ENCODE peak calls at places on chromosomes 1 and 21, in four cellular contexts. D is breast epithelium, R is tibial artery, Z is vagina. C is an unnamed sample.

GRCh38 chr1:87763498-87763897 is 434.8 kb downstream of the LMO4 start:
- DNase-seq in D (no peak), R (no peak), Z (no peak), C (no peak)

GRCh38 chr1:215797859-215798258 is 230.8 kb downstream of the KCTD3 start:
- DNase-seq in D (no peak), R (no peak), Z (no peak), C (no peak)

GRCh38 chr1:7922301-7922700 is 18.3 kb downstream of the TNFRSF9 start:
- DNase-seq in Z (no peak), D (no peak), R (no peak), C (peak; percentile 28)

GRCh38 chr1:151356668-151357067 is 9.6 kb upstream of the RFX5 start:
- DNase-seq in R (no peak), Z (no peak), D (no peak), C (no peak)

GRCh38 chr1:156704930-156705320 is 458 bp downstream of the CRABP2 start:
- DNase-seq in R (peak; percentile 67), Z (no peak), D (peak; percentile 78), C (peak; percentile 91)

GRCh38 chr1:60678802-60679201 is 403.6 kb upstream of the NFIA start:
- DNase-seq in D (no peak), R (no peak), Z (no peak), C (no peak)

GRCh38 chr1:5968161-5968736 is 24.0 kb downstream of the NPHP4 start:
- DNase-seq in R (no peak), D (no peak), Z (no peak), C (no peak)

GRCh38 chr1:67281246-67281645 is 26.4 kb upstream of the IL12RB2 start:
- DNase-seq in Z (no peak), R (no peak), D (no peak), C (no peak)

GRCh38 chr1:215891673-215892072 is 324.6 kb downstream of the KCTD3 start:
- DNase-seq in D (no peak), Z (no peak), R (no peak), C (no peak)

GRCh38 chr1:179310721-179311120 is 17.1 kb downstream of the SOAT1 start:
- DNase-seq in D (no peak), R (no peak), Z (no peak), C (peak; percentile 84)

GRCh38 chr1:220375715-220376114 is 103.5 kb upstream of the RAB3GAP2 start:
- DNase-seq in R (no peak), D (no peak), Z (no peak), C (no peak)

GRCh38 chr1:153697873-153698647 is 19.6 kb downstream of the NPR1 start:
- DNase-seq in Z (no peak), R (peak; percentile 80), D (no peak), C (no peak)

GRCh38 chr21:25313891-25314646 is 293.2 kb downstream of the MRPL39 start:
- DNase-seq in R (no peak), Z (no peak), D (no peak), C (peak; percentile 52)

GRCh38 chr1:234726359-234726836 is 116.4 kb upstream of the IRF2BP2 start:
- DNase-seq in D (no peak), Z (no peak), R (no peak), C (no peak)

GRCh38 chr1:175244206-175244605 is 51.6 kb upstream of the KIAA0040 start:
- DNase-seq in D (no peak), R (no peak), Z (no peak), C (no peak)

GRCh38 chr1:204520834-204521709 is 4.9 kb downstream of the MDM4 start:
- DNase-seq in R (no peak), Z (no peak), D (no peak), C (peak; percentile 35)

GRCh38 chr1:9416506-9416905 is 122.8 kb upstream of the SLC25A33 start:
- DNase-seq in D (no peak), Z (no peak), R (no peak), C (no peak)

GRCh38 chr1:236795035-236795756 is at the start of gene MTR:
- DNase-seq in Z (peak; percentile 99), R (peak; percentile 99), D (peak; percentile 99), C (peak; percentile 97)

GRCh38 chr21:35438643-35439404 is 389.7 kb upstream of the RUNX1 start:
- DNase-seq in Z (no peak), R (no peak), D (no peak), C (peak; percentile 5)

GRCh38 chr1:226722901-226723639 is 16.0 kb downstream of the ITPKB start:
- DNase-seq in R (no peak), D (no peak), Z (no peak), C (no peak)

GRCh38 chr1:209783338-209783737 is 1.0 kb downstream of the C1orf74 start:
- DNase-seq in D (no peak), R (no peak), Z (no peak), C (no peak)

GRCh38 chr21:35159881-35160280 is 110.8 kb upstream of the RUNX1 start:
- DNase-seq in R (no peak), D (no peak), Z (no peak), C (peak; percentile 42)

GRCh38 chr1:24107462-24108225 is 4.3 kb downstream of the MYOM3 start:
- DNase-seq in R (no peak), D (no peak), Z (no peak), C (no peak)

GRCh38 chr21:45386728-45387371 is 18.1 kb upstream of the COL18A1 start:
- DNase-seq in R (peak; percentile 73), Z (no peak), D (no peak), C (peak; percentile 96)

GRCh38 chr1:24906760-24907490 is 23.2 kb downstream of the RUNX3 start:
- DNase-seq in D (peak; percentile 25), Z (no peak), R (no peak), C (no peak)

GRCh38 chr1:17627239-17628052 is 87.9 kb downstream of the ARHGEF10L start:
- DNase-seq in D (no peak), Z (no peak), R (no peak), C (no peak)

GRCh38 chr1:3892748-3893147 is 7.3 kb downstream of the C1orf174 start:
- DNase-seq in R (no peak), Z (no peak), D (no peak), C (no peak)

GRCh38 chr1:233075045-233075444 is 124.6 kb downstream of the NTPCR start:
- DNase-seq in D (no peak), R (no peak), Z (no peak), C (peak; percentile 72)

GRCh38 chr1:57897581-57897980 is 473.7 kb upstream of the DAB1 start:
- DNase-seq in R (no peak), Z (no peak), D (no peak), C (no peak)

GRCh38 chr1:184866991-184867788 is 107.1 kb downstream of the NIBAN1 start:
- DNase-seq in Z (no peak), D (no peak), R (no peak), C (peak; percentile 86)

GRCh38 chr1:41305576-41306365 is 55.5 kb upstream of the FOXO6 start:
- DNase-seq in D (no peak), Z (no peak), R (no peak), C (no peak)

GRCh38 chr1:211133393-211133840 is 531 bp downstream of the KCNH1 start:
- DNase-seq in R (no peak), D (no peak), Z (no peak), C (peak; percentile 31)

GRCh38 chr1:156889802-156890585 is 3.5 kb upstream of the PEAR1 start:
- DNase-seq in R (peak; percentile 87), Z (no peak), D (peak; percentile 76), C (peak; percentile 56)

GRCh38 chr1:85473390-85473789 is 8.4 kb upstream of the DDAH1 start:
- DNase-seq in Z (no peak), R (no peak), D (no peak), C (peak; percentile 65)

GRCh38 chr1:55848906-55849305 is 633.7 kb upstream of the USP24 start:
- DNase-seq in Z (no peak), D (no peak), R (no peak), C (peak; percentile 64)
- TF ChIP-seq CTCF in Z (no peak), D (no peak), R (peak; percentile 23), C (peak; percentile 43)

GRCh38 chr1:94543003-94543402 is 1.4 kb upstream of the F3 start:
- DNase-seq in D (no peak), Z (no peak), R (no peak), C (no peak)
- H3K4me3 ChIP-seq in D (peak overlapping the region; percentile 81), Z (peak overlapping the region; percentile 70), R (peak overlapping the region; percentile 76), C (peak overlapping the region; percentile 72)

DNA sequence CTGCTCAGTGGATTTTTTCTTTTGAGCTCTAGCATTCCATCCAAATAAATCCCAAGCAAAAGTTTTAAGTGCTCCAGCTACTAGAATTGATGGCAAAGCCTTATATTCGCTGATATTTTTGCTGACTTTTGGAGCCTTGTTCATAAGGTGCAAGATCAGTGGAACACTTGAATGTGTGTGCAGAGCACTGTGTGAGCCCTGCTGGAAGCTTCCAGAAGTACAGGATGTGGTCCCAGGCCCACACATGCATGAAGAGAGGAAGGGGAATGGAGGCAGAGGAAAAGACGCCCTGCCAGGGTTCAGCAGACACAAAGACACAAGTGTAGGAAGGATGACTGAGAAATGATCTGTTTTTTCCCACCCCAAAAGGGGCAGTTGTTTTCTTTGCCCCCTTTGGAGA is 169.4 kb downstream of the KCNJ6 start:
- DNase-seq in D (no peak), R (no peak), Z (no peak), C (no peak)
- TF ChIP-seq CTCF in D (no peak), R (no peak), Z (no peak), C (no peak)

GRCh38 chr1:21312407-21312992 is 22.2 kb upstream of the ECE1 start:
- DNase-seq in Z (no peak), R (no peak), D (no peak), C (no peak)

GRCh38 chr1:21317035-21317689 is 26.9 kb upstream of the ECE1 start:
- DNase-seq in Z (no peak), D (no peak), R (peak; percentile 95), C (peak; percentile 88)

GRCh38 chr1:21313146-21313885 is 23.1 kb upstream of the ECE1 start:
- DNase-seq in D (no peak), R (no peak), Z (no peak), C (peak; percentile 96)

GRCh38 chr1:21314797-21315396 is 24.6 kb upstream of the ECE1 start:
- DNase-seq in Z (no peak), D (no peak), R (no peak), C (no peak)

DNA sequence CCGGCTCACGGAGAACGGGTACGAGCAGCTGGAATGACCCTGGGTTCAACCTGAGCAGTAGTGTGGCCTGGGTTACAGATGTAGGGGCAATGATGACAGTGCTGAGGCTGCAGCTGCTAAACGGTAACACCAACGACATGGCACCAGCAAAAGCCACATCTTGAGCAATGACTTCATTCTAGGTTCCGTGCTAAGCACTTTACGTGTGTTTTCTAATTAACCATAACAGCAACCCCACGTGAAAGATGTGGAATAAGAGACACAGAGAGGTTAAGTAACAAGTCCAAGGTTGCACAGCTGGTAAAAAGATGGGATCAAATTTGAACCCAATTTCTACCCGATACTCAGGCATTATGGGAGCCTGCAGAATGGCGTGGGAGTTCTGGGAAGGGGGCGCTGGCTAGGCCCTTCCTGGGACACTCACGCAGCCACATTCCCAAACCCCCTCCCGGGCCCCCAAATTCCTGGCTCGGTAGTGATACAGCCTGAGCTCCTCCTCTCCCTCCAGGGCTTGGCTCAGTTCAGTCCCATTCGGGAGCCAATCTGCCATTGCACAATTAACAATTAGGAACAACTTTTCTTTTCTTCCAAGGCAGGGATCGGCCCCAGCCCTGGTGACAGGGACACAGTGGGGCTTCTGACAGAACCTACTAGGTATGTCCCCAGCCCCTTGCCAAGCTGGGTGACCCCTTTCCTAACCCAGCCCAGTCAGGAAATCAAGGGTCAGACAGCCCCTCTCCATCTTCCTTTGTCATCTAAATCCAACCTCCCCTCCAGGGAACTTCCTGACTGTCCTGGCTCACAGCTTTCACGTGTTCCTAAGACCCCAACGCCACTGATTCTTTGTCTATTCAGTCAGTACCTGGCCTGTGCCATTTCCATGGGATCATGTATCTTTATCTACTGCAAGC is 23.9 kb upstream of the ECE1 start:
- DNase-seq in D (no peak), Z (no peak), R (peak; percentile 82), C (no peak)
- H3K4me3 ChIP-seq in D (no peak overlapping the region), Z (no peak overlapping the region), R (no peak overlapping the region), C (peak overlapping the region; percentile 46)

GRCh38 chr1:31296486-31297272 is at the start of the genes SNRNP40 and ZCCHC17:
- DNase-seq in R (peak; percentile 96), Z (peak; percentile 97), D (peak; percentile 93), C (peak; percentile 98)
- TF ChIP-seq CTCF in R (no peak), Z (no peak), D (no peak), C (no peak)

GRCh38 chr1:161074676-161075368 is 5.1 kb upstream of the ARHGAP30 start:
- DNase-seq in D (no peak), Z (no peak), R (no peak), C (no peak)
- H3K4me3 ChIP-seq in D (no peak overlapping the region), Z (no peak overlapping the region), R (no peak overlapping the region), C (no peak overlapping the region)

C was measured in foreskin fibroblast.